ENCODE peak calls at places on chromosomes 12 and 14, in eight cellular contexts. Q, K, R, W, O, M, H and B are unnamed samples.

GRCh38 chr12:131457331-131458047 is 253.4 kb upstream of the SFSWAP start:
- DNase-seq in Q (no peak), K (no peak), R (no peak), W (no peak), O (no peak), M (no peak), H (no peak), B (no peak)

GRCh38 chr14:77561881-77562280 is 54.6 kb downstream of the SPTLC2 start:
- DNase-seq in Q (no peak), K (no peak), R (no peak), W (no peak), O (no peak), M (no peak), H (no peak), B (no peak)

GRCh38 chr12:4564819-4565218 is 2.8 kb downstream of the DYRK4 start:
- DNase-seq in Q (no peak), K (no peak), R (no peak), W (no peak), O (no peak), M (no peak), H (no peak), B (no peak)

GRCh38 chr14:74920281-74920680 is 2.8 kb downstream of the RPS6KL1 start:
- DNase-seq in Q (no peak), K (no peak), R (no peak), W (no peak), O (no peak), M (no peak), H (no peak), B (no peak)

GRCh38 chr12:59500335-59500734 is 95.5 kb upstream of the SLC16A7 start:
- DNase-seq in Q (no peak), K (no peak), R (no peak), W (no peak), O (no peak), M (no peak), H (no peak), B (no peak)

GRCh38 chr14:21121106-21121505 is 20.2 kb downstream of the TMEM253 start:
- DNase-seq in Q (no peak), K (no peak), R (no peak), W (no peak), O (no peak), M (no peak), H (no peak), B (no peak)

GRCh38 chr12:130491421-130492357 is 154.0 kb downstream of the PIWIL1 start:
- DNase-seq in Q (no peak), K (no peak), R (no peak), W (no peak), O (no peak), M (no peak), H (no peak), B (no peak)

GRCh38 chr12:62466018-62466595 is 519 bp upstream of the MON2 start:
- DNase-seq in Q (peak; percentile 53), K (peak; percentile 31), R (peak; percentile 27), W (peak; percentile 6), O (no peak), M (peak; percentile 37), H (peak; percentile 32), B (peak; percentile 34)

GRCh38 chr12:103470664-103471063 is 25.1 kb downstream of the C12orf42 start:
- DNase-seq in Q (no peak), K (no peak), R (no peak), W (no peak), O (no peak), M (no peak), H (no peak), B (no peak)

GRCh38 chr12:53252349-53252916 is 15.7 kb upstream of the ESPL1 start:
- DNase-seq in Q (no peak), K (peak; percentile 25), R (no peak), W (no peak), O (no peak), M (peak; percentile 42), H (no peak), B (peak; percentile 56)

GRCh38 chr12:119447618-119448017 is 113.1 kb downstream of the CCDC60 start:
- DNase-seq in Q (no peak), K (no peak), R (no peak), W (no peak), O (no peak), M (no peak), H (no peak), B (no peak)

GRCh38 chr12:128026696-128027574 is 240.0 kb upstream of the TMEM132C start:
- DNase-seq in Q (no peak), K (no peak), R (no peak), W (no peak), O (no peak), M (peak; percentile 29), H (no peak), B (no peak)

GRCh38 chr14:21097616-21098133 is 780 bp downstream of the ZNF219 start:
- DNase-seq in Q (peak; percentile 52), K (no peak), R (no peak), W (no peak), O (no peak), M (peak; percentile 65), H (no peak), B (no peak)

GRCh38 chr12:45409966-45410365 is 194.1 kb downstream of the ANO6 start:
- DNase-seq in Q (peak; percentile 17), K (no peak), R (peak; percentile 44), W (no peak), O (no peak), M (no peak), H (peak; percentile 93), B (no peak)

GRCh38 chr12:57091633-57092528 is 3.0 kb downstream of the NAB2 start:
- DNase-seq in Q (no peak), K (no peak), R (no peak), W (no peak), O (no peak), M (no peak), H (no peak), B (no peak)

GRCh38 chr14:99268776-99269510 is 3.1 kb downstream of the BCL11B start:
- DNase-seq in Q (no peak), K (no peak), R (no peak), W (no peak), O (no peak), M (no peak), H (no peak), B (no peak)

GRCh38 chr12:67269632-67270578 is 747 bp downstream of the CAND1 start:
- DNase-seq in Q (peak; percentile 55), K (peak; percentile 53), R (peak; percentile 30), W (peak; percentile 15), O (no peak), M (peak; percentile 69), H (no peak), B (no peak)

GRCh38 chr12:124039276-124039675 is 66.3 kb downstream of the ZNF664 start:
- DNase-seq in Q (no peak), K (peak; percentile 56), R (peak; percentile 35), W (no peak), O (no peak), M (no peak), H (peak; percentile 57), B (no peak)

GRCh38 chr14:98953544-98954346 is 318.3 kb downstream of the BCL11B start:
- DNase-seq in Q (peak; percentile 87), K (peak; percentile 30), R (peak; percentile 86), W (no peak), O (no peak), M (peak; percentile 61), H (no peak), B (no peak)

GRCh38 chr12:124480469-124481256 is 86.7 kb downstream of the NCOR2 start:
- DNase-seq in Q (peak; percentile 74), K (peak; percentile 49), R (peak; percentile 72), W (peak; percentile 71), O (no peak), M (peak; percentile 38), H (peak; percentile 47), B (no peak)

GRCh38 chr14:23557521-23557920 is 1.4 kb downstream of the THTPA start:
- DNase-seq in Q (no peak), K (no peak), R (no peak), W (no peak), O (no peak), M (no peak), H (no peak), B (no peak)

GRCh38 chr12:2058837-2059236 is 6.0 kb downstream of the CACNA1C start:
- DNase-seq in Q (no peak), K (no peak), R (no peak), W (no peak), O (no peak), M (no peak), H (no peak), B (no peak)

GRCh38 chr12:28711411-28711810 is 437.7 kb upstream of the FAR2 start:
- DNase-seq in Q (no peak), K (no peak), R (peak; percentile 14), W (no peak), O (no peak), M (no peak), H (peak; percentile 7), B (no peak)

GRCh38 chr12:57611116-57611809 is at the start of gene ARHGEF25:
- DNase-seq in Q (peak; percentile 60), K (peak; percentile 54), R (peak; percentile 66), W (peak; percentile 41), O (no peak), M (peak; percentile 78), H (peak; percentile 53), B (no peak)

GRCh38 chr12:124036117-124037109 is 63.4 kb downstream of the ZNF664 start:
- DNase-seq in Q (peak; percentile 30), K (peak; percentile 47), R (peak; percentile 63), W (peak; percentile 15), O (no peak), M (peak; percentile 70), H (peak; percentile 44), B (peak; percentile 38)

DNA sequence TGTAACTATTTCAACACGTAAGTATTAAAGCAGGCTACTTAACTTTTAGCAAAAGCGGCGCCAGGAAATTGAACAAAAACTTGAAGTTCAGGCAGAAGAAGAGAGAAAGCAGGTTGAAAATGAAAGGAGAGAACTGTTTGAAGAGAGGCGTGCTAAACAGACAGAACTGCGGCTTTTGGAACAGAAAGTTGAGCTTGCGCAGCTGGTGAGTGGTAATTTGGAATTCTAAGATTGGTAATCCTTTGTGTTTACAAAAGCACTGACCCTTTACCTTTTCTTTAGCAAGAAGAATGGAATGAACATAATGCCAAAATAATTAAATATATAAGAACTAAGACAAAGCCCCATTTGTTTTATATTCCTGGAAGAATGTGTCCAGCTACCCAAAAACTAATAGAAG is 4.0 kb downstream of the PNN start:
- DNase-seq in Q (no peak), K (no peak), R (no peak), W (no peak), O (no peak), M (no peak), H (no peak), B (no peak)
- H3K36me3 ChIP-seq in Q (peaks cover 70% of the 10 kb centered on the region), K (peaks cover 46% of the 10 kb centered on the region), R (peaks cover 15% of the 10 kb centered on the region), W (peaks cover 44% of the 10 kb centered on the region), O (peaks cover 83% of the 10 kb centered on the region), M (peaks cover 18% of the 10 kb centered on the region), H (peaks cover 42% of the 10 kb centered on the region), B (peaks cover 3% of the 10 kb centered on the region)

GRCh38 chr12:87953257-87953860 is 75.8 kb downstream of the C12orf50 start:
- DNase-seq in Q (no peak), K (no peak), R (peak; percentile 76), W (peak; percentile 15), O (no peak), M (peak; percentile 48), H (peak; percentile 71), B (no peak)
- TF ChIP-seq CTCF in Q (peak; percentile 36), K (peak; percentile 33), R (peak; percentile 69), W (peak; percentile 59), O (no peak), M (peak; percentile 81), H (peak; percentile 86), B (peak; percentile 61)

GRCh38 chr12:107718606-107719005 is 33.0 kb downstream of the PWP1 start:
- DNase-seq in Q (no peak), K (no peak), R (no peak), W (no peak), O (no peak), M (no peak), H (no peak), B (no peak)
- H3K36me3 ChIP-seq in Q (peaks cover 7% of the 10 kb centered on the region), K (peaks cover under 1% of the 10 kb centered on the region), R (no peaks in the 10 kb centered on the region), W (no peaks in the 10 kb centered on the region), O (peaks cover 6% of the 10 kb centered on the region), M (no peaks in the 10 kb centered on the region), H (peaks cover 13% of the 10 kb centered on the region), B (no peaks in the 10 kb centered on the region)

GRCh38 chr12:52214421-52214802 is 18.6 kb upstream of the KRT7 start:
- DNase-seq in Q (no peak), K (peak; percentile 12), R (no peak), W (no peak), O (no peak), M (no peak), H (no peak), B (no peak)
- TF ChIP-seq CTCF in Q (no peak), K (peak; percentile 24), R (peak; percentile 45), W (no peak), O (peak; percentile 57), M (no peak), H (no peak), B (no peak)